ENCODE peak calls at places on chromosomes 13 and 19, in six cellular contexts. One of them, this sample, is unnamed.

GRCh38 chr13:44719857-44720671 is 143.9 kb upstream of the TSC22D1 start:
- DNase-seq in OCI-LY7: no peak
- DNase-seq in AG09309: peak; percentile 71
- DNase-seq in glutamatergic neuron: no peak
- DNase-seq in RWPE1: no peak
- DNase-seq in pancreas: no peak
- DNase-seq in this sample: no peak

GRCh38 chr13:75694742-75695141 is 58.6 kb downstream of the LMO7 start:
- DNase-seq in OCI-LY7: no peak
- DNase-seq in AG09309: no peak
- DNase-seq in glutamatergic neuron: no peak
- DNase-seq in RWPE1: no peak
- DNase-seq in pancreas: no peak
- DNase-seq in this sample: no peak

GRCh38 chr13:46010148-46010547 is 42.4 kb downstream of the ZC3H13 start:
- DNase-seq in OCI-LY7: no peak
- DNase-seq in AG09309: no peak
- DNase-seq in glutamatergic neuron: no peak
- DNase-seq in RWPE1: peak; percentile 3
- DNase-seq in pancreas: no peak
- DNase-seq in this sample: no peak

GRCh38 chr13:49927755-49928154 is 8.4 kb downstream of the SPRYD7 start:
- DNase-seq in OCI-LY7: no peak
- DNase-seq in AG09309: peak; percentile 84
- DNase-seq in glutamatergic neuron: no peak
- DNase-seq in RWPE1: no peak
- DNase-seq in pancreas: no peak
- DNase-seq in this sample: no peak

GRCh38 chr13:51905787-51906186 is 44.0 kb downstream of the CCDC70 start:
- DNase-seq in OCI-LY7: no peak
- DNase-seq in AG09309: no peak
- DNase-seq in glutamatergic neuron: no peak
- DNase-seq in RWPE1: peak; percentile 21
- DNase-seq in pancreas: no peak
- DNase-seq in this sample: no peak

GRCh38 chr13:93298741-93299140 is 72.1 kb downstream of the GPC6 start:
- DNase-seq in OCI-LY7: no peak
- DNase-seq in AG09309: peak; percentile 21
- DNase-seq in glutamatergic neuron: no peak
- DNase-seq in RWPE1: no peak
- DNase-seq in pancreas: no peak
- DNase-seq in this sample: no peak

GRCh38 chr13:112545866-112546265 is 42.1 kb downstream of the TUBGCP3 start:
- DNase-seq in OCI-LY7: no peak
- DNase-seq in AG09309: peak; percentile 63
- DNase-seq in glutamatergic neuron: no peak
- DNase-seq in RWPE1: peak; percentile 20
- DNase-seq in pancreas: no peak
- DNase-seq in this sample: no peak

GRCh38 chr19:43362179-43362578 is 8.7 kb downstream of the CD177 start:
- DNase-seq in OCI-LY7: no peak
- DNase-seq in AG09309: no peak
- DNase-seq in glutamatergic neuron: no peak
- DNase-seq in RWPE1: no peak
- DNase-seq in pancreas: no peak
- DNase-seq in this sample: no peak

DNA sequence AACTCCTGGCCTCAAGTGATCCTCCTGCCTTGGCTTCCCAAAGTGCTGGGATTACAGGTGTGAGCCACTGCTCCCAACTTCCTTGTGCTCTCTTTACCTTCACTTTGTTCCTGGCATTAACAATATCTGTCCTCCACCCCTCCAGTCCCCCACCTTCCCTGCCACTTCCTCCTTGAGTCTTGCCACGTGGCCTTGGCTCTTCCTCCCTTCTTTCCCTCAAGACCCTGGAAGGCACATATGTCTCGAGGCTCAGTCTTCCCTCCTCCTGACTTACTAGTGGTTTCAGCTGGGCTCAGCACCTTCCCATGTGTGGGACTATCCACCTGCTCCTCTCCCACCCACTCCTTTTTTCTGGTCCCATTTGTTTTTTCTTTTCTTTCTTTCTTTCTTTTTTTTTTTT is 70.6 kb downstream of the IER2 start:
- DNase-seq in OCI-LY7: no peak
- DNase-seq in AG09309: no peak
- DNase-seq in glutamatergic neuron: no peak
- DNase-seq in RWPE1: no peak
- DNase-seq in pancreas: no peak
- DNase-seq in this sample: no peak
- TF ChIP-seq CTCF in OCI-LY7: no peak
- TF ChIP-seq CTCF in AG09309: no peak
- TF ChIP-seq CTCF in glutamatergic neuron: no peak
- TF ChIP-seq CTCF in RWPE1: no peak
- TF ChIP-seq CTCF in pancreas: no peak
- TF ChIP-seq CTCF in this sample: no peak

GRCh38 chr19:10819124-10820060 is 16.6 kb downstream of the TMED1 start:
- DNase-seq in OCI-LY7: no peak
- DNase-seq in AG09309: no peak
- DNase-seq in glutamatergic neuron: no peak
- DNase-seq in RWPE1: no peak
- DNase-seq in pancreas: no peak
- DNase-seq in this sample: no peak

GRCh38 chr19:10816691-10817090 is 19.3 kb downstream of the TMED1 start:
- DNase-seq in OCI-LY7: no peak
- DNase-seq in AG09309: no peak
- DNase-seq in glutamatergic neuron: no peak
- DNase-seq in RWPE1: no peak
- DNase-seq in pancreas: no peak
- DNase-seq in this sample: no peak

GRCh38 chr19:10818306-10819123 is 17.5 kb downstream of the TMED1 start:
- DNase-seq in OCI-LY7: no peak
- DNase-seq in AG09309: no peak
- DNase-seq in glutamatergic neuron: no peak
- DNase-seq in RWPE1: no peak
- DNase-seq in pancreas: no peak
- DNase-seq in this sample: no peak

GRCh38 chr19:10817291-10818038 is 18.5 kb downstream of the TMED1 start:
- DNase-seq in OCI-LY7: no peak
- DNase-seq in AG09309: peak; percentile 94
- DNase-seq in glutamatergic neuron: no peak
- DNase-seq in RWPE1: no peak
- DNase-seq in pancreas: no peak
- DNase-seq in this sample: no peak

DNA sequence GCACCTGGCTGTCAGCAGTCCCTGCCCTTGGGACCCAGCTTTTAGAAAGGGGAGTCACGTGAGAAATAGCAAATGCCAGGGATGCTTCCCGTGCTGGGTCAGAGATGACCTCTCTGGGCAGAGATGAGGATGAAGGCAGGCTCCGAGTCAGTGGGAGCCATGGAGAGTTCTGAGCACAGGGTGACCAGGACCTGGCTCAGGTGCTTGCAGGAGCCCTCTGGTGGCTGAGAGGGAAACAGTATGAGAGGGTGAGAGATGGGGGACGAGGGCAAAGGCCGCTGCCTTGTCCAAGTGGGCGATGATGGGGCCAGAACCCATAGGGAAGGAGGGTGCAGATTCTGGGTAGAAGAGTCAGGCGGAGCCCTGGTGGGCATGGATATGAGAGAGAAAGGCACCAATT is 15.8 kb downstream of the TMED1 start:
- DNase-seq in OCI-LY7: peak; percentile 34
- DNase-seq in AG09309: no peak
- DNase-seq in glutamatergic neuron: no peak
- DNase-seq in RWPE1: no peak
- DNase-seq in pancreas: no peak
- DNase-seq in this sample: no peak
- TF ChIP-seq CTCF in OCI-LY7: peak; percentile 69
- TF ChIP-seq CTCF in AG09309: peak; percentile 32
- TF ChIP-seq CTCF in glutamatergic neuron: peak; percentile 21
- TF ChIP-seq CTCF in RWPE1: no peak
- TF ChIP-seq CTCF in pancreas: no peak
- TF ChIP-seq CTCF in this sample: peak; percentile 22

GRCh38 chr13:77515785-77516184 is 19.7 kb upstream of the SCEL start:
- DNase-seq in OCI-LY7: no peak
- DNase-seq in AG09309: no peak
- DNase-seq in glutamatergic neuron: no peak
- DNase-seq in RWPE1: no peak
- DNase-seq in pancreas: no peak
- DNase-seq in this sample: no peak

GRCh38 chr13:77518266-77518665 is 17.2 kb upstream of the SCEL start:
- DNase-seq in OCI-LY7: no peak
- DNase-seq in AG09309: no peak
- DNase-seq in glutamatergic neuron: no peak
- DNase-seq in RWPE1: no peak
- DNase-seq in pancreas: no peak
- DNase-seq in this sample: no peak

GRCh38 chr13:77514336-77514726 is 21.2 kb upstream of the SCEL start:
- DNase-seq in OCI-LY7: no peak
- DNase-seq in AG09309: no peak
- DNase-seq in glutamatergic neuron: no peak
- DNase-seq in RWPE1: no peak
- DNase-seq in pancreas: no peak
- DNase-seq in this sample: no peak

GRCh38 chr13:77513719-77514335 is 21.7 kb upstream of the SCEL start:
- DNase-seq in OCI-LY7: peak; percentile 17
- DNase-seq in AG09309: no peak
- DNase-seq in glutamatergic neuron: no peak
- DNase-seq in RWPE1: no peak
- DNase-seq in pancreas: no peak
- DNase-seq in this sample: no peak

DNA sequence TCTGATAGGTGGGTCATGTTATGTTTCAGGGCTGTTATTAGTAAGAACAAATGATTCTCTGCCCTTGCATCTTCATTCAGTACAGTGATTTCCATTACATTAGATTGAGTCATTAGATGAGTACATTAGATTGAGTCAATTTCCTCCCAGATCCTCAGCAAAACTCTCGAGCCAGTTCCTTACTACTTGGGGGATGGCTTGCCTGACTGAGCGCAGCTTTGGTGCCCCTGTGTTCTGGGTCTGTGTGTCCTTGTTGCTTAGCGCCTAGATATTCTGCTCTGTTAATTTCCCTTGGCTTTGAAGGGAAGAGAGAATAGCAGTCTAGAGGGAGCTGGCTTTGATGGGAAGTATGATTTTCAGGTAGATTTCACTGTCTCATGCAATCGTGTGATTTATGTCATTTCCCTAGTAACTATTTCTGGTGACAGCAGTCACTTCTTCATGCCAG is 19.1 kb upstream of the SCEL start:
- DNase-seq in OCI-LY7: no peak
- DNase-seq in AG09309: no peak
- DNase-seq in glutamatergic neuron: no peak
- DNase-seq in RWPE1: peak; percentile 67
- DNase-seq in pancreas: no peak
- DNase-seq in this sample: no peak
- TF ChIP-seq CTCF in OCI-LY7: no peak
- TF ChIP-seq CTCF in AG09309: no peak
- TF ChIP-seq CTCF in glutamatergic neuron: no peak
- TF ChIP-seq CTCF in RWPE1: no peak
- TF ChIP-seq CTCF in pancreas: no peak
- TF ChIP-seq CTCF in this sample: no peak

DNA sequence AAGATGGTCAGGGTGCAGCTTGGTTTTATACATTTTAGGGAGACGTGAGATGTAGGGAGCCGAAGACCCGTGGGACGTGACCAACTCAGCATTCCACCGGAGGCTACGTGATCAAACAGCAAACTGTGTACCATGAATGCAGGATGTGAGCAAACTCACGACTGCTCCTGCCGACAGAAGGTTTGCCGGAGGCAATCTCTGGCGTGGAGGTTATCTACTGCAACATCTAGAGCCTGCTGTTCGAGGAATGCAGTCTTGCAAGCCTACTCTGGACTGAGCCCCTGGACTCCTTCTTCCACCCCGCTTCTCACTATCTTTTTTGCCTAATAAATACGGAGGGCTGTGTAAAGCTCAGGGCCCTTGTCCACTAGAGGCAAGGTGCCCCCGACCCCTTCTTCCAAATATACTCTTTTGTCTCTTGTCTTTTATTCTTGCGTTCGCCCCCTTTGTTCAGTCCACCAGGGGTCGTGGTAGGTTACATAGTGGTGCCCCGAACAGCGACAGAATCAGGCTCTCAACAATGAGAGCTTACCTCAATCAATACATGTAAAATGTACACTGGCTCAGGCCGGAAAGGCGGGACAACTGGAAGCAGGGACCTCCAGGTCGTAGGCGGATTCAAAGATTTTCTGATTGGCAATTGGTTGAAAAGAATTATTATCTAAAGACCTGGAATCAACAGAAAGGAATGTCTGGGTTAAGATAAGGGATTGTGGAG is 8.9 kb upstream of the OR1I1 start:
- DNase-seq in OCI-LY7: no peak
- DNase-seq in AG09309: no peak
- DNase-seq in glutamatergic neuron: no peak
- DNase-seq in RWPE1: no peak
- DNase-seq in pancreas: no peak
- DNase-seq in this sample: no peak
- TF ChIP-seq CTCF in OCI-LY7: peak; percentile 39
- TF ChIP-seq CTCF in AG09309: no peak
- TF ChIP-seq CTCF in glutamatergic neuron: no peak
- TF ChIP-seq CTCF in RWPE1: no peak
- TF ChIP-seq CTCF in pancreas: no peak
- TF ChIP-seq CTCF in this sample: no peak

DNA sequence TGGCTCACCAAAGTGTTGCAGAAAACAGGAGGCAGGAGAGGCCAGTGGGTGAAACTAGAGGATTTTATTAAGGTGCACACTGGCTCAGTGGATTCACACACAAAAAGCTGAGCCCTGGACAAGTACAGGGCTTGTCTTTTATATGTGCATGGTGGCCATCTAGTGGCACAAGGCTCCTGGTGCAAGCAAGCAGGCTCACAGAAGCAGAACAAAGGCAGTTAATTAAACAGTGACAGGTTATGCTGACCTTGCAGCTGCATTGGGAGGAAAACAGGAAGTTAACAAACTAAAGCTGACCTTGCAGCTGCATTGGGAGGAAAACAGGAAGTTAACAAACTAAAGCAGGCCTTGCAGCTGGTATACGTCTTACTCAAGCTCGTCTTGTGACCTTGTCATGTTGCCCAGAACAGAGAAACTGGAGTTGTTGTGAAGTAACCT is 65.3 kb upstream of the ZNF681 start:
- DNase-seq in OCI-LY7: peak; percentile 96
- DNase-seq in AG09309: no peak
- DNase-seq in glutamatergic neuron: peak; percentile 32
- DNase-seq in RWPE1: no peak
- DNase-seq in pancreas: no peak
- DNase-seq in this sample: no peak
- TF ChIP-seq CTCF in OCI-LY7: peak; percentile 84
- TF ChIP-seq CTCF in AG09309: no peak
- TF ChIP-seq CTCF in glutamatergic neuron: peak; percentile 22
- TF ChIP-seq CTCF in RWPE1: no peak
- TF ChIP-seq CTCF in pancreas: no peak
- TF ChIP-seq CTCF in this sample: no peak